ENCODE peak calls at places on chromosome 4, in six cellular contexts. R is tibial artery; D is left lung; B is lower leg skin; P is CD4-positive, alpha-beta T cell; K is retinal pigment epithelial cell. E is an unnamed sample.

GRCh38 chr4:57501715-57502114 is 391.5 kb upstream of the IGFBP7 start:
- DNase-seq in P (no peak), B (no peak), D (no peak), K (peak), R (no peak), E (no peak)

GRCh38 chr4:145736241-145736831 is 56.4 kb downstream of the C4orf51 start:
- DNase-seq in R (peak), B (no peak), D (peak), K (no peak), P (no peak), E (no peak)

GRCh38 chr4:38204317-38205060 is 244.3 kb downstream of the PTTG2 start:
- DNase-seq in P (no peak), B (no peak), R (no peak), K (no peak), D (no peak), E (no peak)

GRCh38 chr4:11908712-11909111 is 480.0 kb upstream of the HS3ST1 start:
- DNase-seq in R (no peak), D (no peak), K (no peak), P (no peak), B (no peak), E (no peak)

GRCh38 chr4:183436417-183436816 is 8.0 kb upstream of the CDKN2AIP start:
- DNase-seq in D (no peak), K (no peak), B (no peak), R (no peak), P (no peak), E (no peak)

GRCh38 chr4:102612824-102613366 is 111.7 kb downstream of the NFKB1 start:
- DNase-seq in D (no peak), P (peak), K (no peak), R (no peak), B (no peak), E (no peak)

GRCh38 chr4:123997116-123997515 is 600.5 kb downstream of the SPRY1 start:
- DNase-seq in K (no peak), R (no peak), D (no peak), P (no peak), B (no peak), E (no peak)

GRCh38 chr4:181488926-181489325 is 754.3 kb upstream of the TENM3 start:
- DNase-seq in R (no peak), B (no peak), K (no peak), P (no peak), D (no peak), E (no peak)

GRCh38 chr4:73872331-73873108 is 3.3 kb downstream of the CXCL1 start:
- DNase-seq in K (no peak), R (no peak), B (no peak), P (no peak), D (no peak), E (no peak)

GRCh38 chr4:164700471-164700870 is 53.5 kb upstream of the SMIM31 start:
- DNase-seq in P (no peak), K (no peak), B (no peak), D (no peak), R (no peak), E (no peak)
- TF ChIP-seq CTCF in P (no peak), K (peak), B (no peak), D (no peak), R (no peak), E (peak)

GRCh38 chr4:140604544-140604943 is 35.8 kb upstream of the UCP1 start:
- DNase-seq in P (no peak), D (no peak), K (no peak), R (no peak), B (no peak), E (no peak)
- TF ChIP-seq CTCF in P (no peak), D (no peak), K (no peak), R (no peak), B (no peak), E (no peak)

DNA sequence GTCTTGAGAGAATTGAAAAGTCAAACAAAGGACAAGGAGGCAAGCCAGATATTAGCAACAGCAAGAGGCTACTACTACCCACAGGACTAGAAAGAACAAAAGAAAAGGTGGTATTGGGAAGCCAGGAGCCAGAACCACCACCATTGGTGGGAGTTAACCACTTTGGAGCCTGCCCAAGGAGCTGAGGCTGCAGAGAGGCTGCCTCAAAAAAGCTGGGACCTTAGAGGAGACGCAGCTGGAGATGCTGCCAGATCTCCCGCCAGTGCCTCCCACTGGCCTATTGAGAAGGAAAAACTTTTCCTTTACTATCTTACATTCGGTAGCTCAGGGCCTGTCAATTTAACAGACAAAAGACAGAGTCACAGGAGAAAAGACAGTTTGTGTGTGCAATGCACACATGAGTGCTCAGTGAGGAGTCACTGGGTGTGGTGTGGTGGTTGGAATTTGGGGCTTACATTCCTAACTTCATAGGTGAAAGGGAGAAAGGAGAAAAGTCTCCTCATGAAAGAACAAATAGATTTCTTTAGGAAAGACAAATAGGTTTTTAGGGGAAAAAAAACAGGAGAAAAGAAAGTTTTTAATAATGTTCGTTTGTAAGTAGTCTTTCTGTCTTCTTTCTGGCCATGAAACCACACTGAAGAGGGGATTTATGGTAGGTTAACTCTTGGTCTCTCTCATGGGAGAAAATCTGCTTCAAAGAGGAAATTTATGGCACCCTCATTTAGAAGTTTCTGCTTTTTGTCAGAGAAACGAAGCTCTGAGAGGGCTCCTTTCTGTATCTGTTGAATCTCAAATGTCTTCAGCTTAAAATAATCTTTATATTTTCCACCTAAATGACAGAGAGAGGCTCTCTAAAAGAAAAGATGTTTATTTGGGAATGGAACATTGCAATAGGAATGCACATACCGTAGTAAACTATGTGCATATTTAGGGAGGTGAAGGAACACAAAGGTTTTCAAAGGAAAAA is 52.6 kb upstream of the HPSE start:
- DNase-seq in R (no peak), D (no peak), B (no peak), K (no peak), P (no peak), E (no peak)
- TF ChIP-seq CTCF in R (no peak), D (no peak), B (no peak), K (no peak), P (no peak), E (no peak)

GRCh38 chr4:7024336-7024890 is 18.8 kb upstream of the TADA2B start:
- DNase-seq in K (no peak), D (no peak), B (no peak), R (no peak), P (no peak), E (no peak)
- TF ChIP-seq CTCF in K (no peak), D (no peak), B (no peak), R (no peak), P (no peak), E (no peak)

GRCh38 chr4:15681372-15682339 is at the start of gene FAM200B:
- DNase-seq in D (peak), P (peak), K (peak), R (peak), B (peak), E (peak)
- TF ChIP-seq CTCF in D (peak), P (no peak), K (no peak), R (peak), B (no peak), E (no peak)